ENCODE peak calls at places on chromosome 2, in nine cellular contexts. One of them, this sample, is unnamed.

GRCh38 chr2:146363731-146364130 is 1481.1 kb upstream of the ACVR2A start:
- DNase-seq in tibial artery: no peak
- DNase-seq in fibroblast of lung: no peak
- DNase-seq in right cardiac atrium: no peak
- DNase-seq in GM23248: peak; percentile 55
- DNase-seq in keratinocyte: no peak
- DNase-seq in colonic mucosa: no peak
- DNase-seq in heart right ventricle: no peak
- DNase-seq in CD4-positive, alpha-beta T cell: no peak
- DNase-seq in this sample: no peak

GRCh38 chr2:196249860-196250259 is 78.5 kb upstream of the STK17B start:
- DNase-seq in heart right ventricle: no peak
- DNase-seq in colonic mucosa: no peak
- DNase-seq in fibroblast of lung: peak; percentile 29
- DNase-seq in GM23248: peak; percentile 63
- DNase-seq in keratinocyte: no peak
- DNase-seq in tibial artery: no peak
- DNase-seq in CD4-positive, alpha-beta T cell: no peak
- DNase-seq in right cardiac atrium: no peak
- DNase-seq in this sample: no peak

GRCh38 chr2:10501521-10501961 is 53.4 kb upstream of the ODC1 start:
- DNase-seq in colonic mucosa: peak; percentile 11
- DNase-seq in fibroblast of lung: no peak
- DNase-seq in right cardiac atrium: no peak
- DNase-seq in GM23248: no peak
- DNase-seq in heart right ventricle: no peak
- DNase-seq in keratinocyte: no peak
- DNase-seq in tibial artery: peak; percentile 48
- DNase-seq in CD4-positive, alpha-beta T cell: no peak
- DNase-seq in this sample: no peak

GRCh38 chr2:120778244-120778643 is 42.6 kb downstream of the GLI2 start:
- DNase-seq in fibroblast of lung: peak; percentile 20
- DNase-seq in GM23248: peak; percentile 68
- DNase-seq in tibial artery: no peak
- DNase-seq in heart right ventricle: no peak
- DNase-seq in CD4-positive, alpha-beta T cell: no peak
- DNase-seq in keratinocyte: no peak
- DNase-seq in right cardiac atrium: no peak
- DNase-seq in colonic mucosa: no peak
- DNase-seq in this sample: no peak

GRCh38 chr2:231527091-231527395 is 3.2 kb downstream of the NMUR1 start:
- DNase-seq in right cardiac atrium: no peak
- DNase-seq in keratinocyte: no peak
- DNase-seq in fibroblast of lung: no peak
- DNase-seq in GM23248: no peak
- DNase-seq in CD4-positive, alpha-beta T cell: no peak
- DNase-seq in tibial artery: no peak
- DNase-seq in colonic mucosa: no peak
- DNase-seq in heart right ventricle: no peak
- DNase-seq in this sample: no peak

GRCh38 chr2:11411768-11412448 is 54.1 kb downstream of the E2F6 start:
- DNase-seq in CD4-positive, alpha-beta T cell: no peak
- DNase-seq in right cardiac atrium: peak; percentile 69
- DNase-seq in heart right ventricle: no peak
- DNase-seq in GM23248: peak; percentile 63
- DNase-seq in tibial artery: no peak
- DNase-seq in fibroblast of lung: peak; percentile 72
- DNase-seq in colonic mucosa: peak; percentile 77
- DNase-seq in keratinocyte: no peak
- DNase-seq in this sample: no peak

GRCh38 chr2:229313591-229313990 is 42.5 kb upstream of the PID1 start:
- DNase-seq in GM23248: peak; percentile 90
- DNase-seq in keratinocyte: no peak
- DNase-seq in colonic mucosa: no peak
- DNase-seq in right cardiac atrium: no peak
- DNase-seq in CD4-positive, alpha-beta T cell: no peak
- DNase-seq in heart right ventricle: no peak
- DNase-seq in tibial artery: no peak
- DNase-seq in fibroblast of lung: peak; percentile 79
- DNase-seq in this sample: no peak

GRCh38 chr2:45913539-45913938 is 262.1 kb downstream of the PRKCE start:
- DNase-seq in colonic mucosa: no peak
- DNase-seq in heart right ventricle: no peak
- DNase-seq in tibial artery: no peak
- DNase-seq in fibroblast of lung: no peak
- DNase-seq in right cardiac atrium: no peak
- DNase-seq in CD4-positive, alpha-beta T cell: no peak
- DNase-seq in keratinocyte: no peak
- DNase-seq in GM23248: no peak
- DNase-seq in this sample: no peak

GRCh38 chr2:46780801-46781445 is 134.7 kb downstream of the MCFD2 start:
- DNase-seq in tibial artery: peak; percentile 66
- DNase-seq in right cardiac atrium: peak; percentile 68
- DNase-seq in keratinocyte: no peak
- DNase-seq in fibroblast of lung: peak; percentile 82
- DNase-seq in CD4-positive, alpha-beta T cell: no peak
- DNase-seq in GM23248: peak; percentile 46
- DNase-seq in colonic mucosa: no peak
- DNase-seq in heart right ventricle: peak; percentile 50
- DNase-seq in this sample: no peak

GRCh38 chr2:157990173-157990572 is 111.5 kb upstream of the UPP2 start:
- DNase-seq in GM23248: no peak
- DNase-seq in keratinocyte: no peak
- DNase-seq in right cardiac atrium: no peak
- DNase-seq in colonic mucosa: no peak
- DNase-seq in fibroblast of lung: no peak
- DNase-seq in CD4-positive, alpha-beta T cell: no peak
- DNase-seq in tibial artery: no peak
- DNase-seq in heart right ventricle: no peak
- DNase-seq in this sample: no peak

GRCh38 chr2:174180165-174180724 is 68.1 kb downstream of the OLA1 start:
- DNase-seq in tibial artery: no peak
- DNase-seq in right cardiac atrium: no peak
- DNase-seq in CD4-positive, alpha-beta T cell: no peak
- DNase-seq in colonic mucosa: no peak
- DNase-seq in GM23248: peak; percentile 29
- DNase-seq in fibroblast of lung: no peak
- DNase-seq in heart right ventricle: no peak
- DNase-seq in keratinocyte: no peak
- DNase-seq in this sample: no peak

GRCh38 chr2:121030523-121030922 is 254.5 kb downstream of the TFCP2L1 start:
- DNase-seq in heart right ventricle: no peak
- DNase-seq in keratinocyte: no peak
- DNase-seq in CD4-positive, alpha-beta T cell: no peak
- DNase-seq in right cardiac atrium: no peak
- DNase-seq in GM23248: no peak
- DNase-seq in tibial artery: no peak
- DNase-seq in colonic mucosa: no peak
- DNase-seq in fibroblast of lung: no peak
- DNase-seq in this sample: no peak

GRCh38 chr2:197500503-197501179 is 462 bp downstream of the HSPE1 start:
- DNase-seq in right cardiac atrium: no peak
- DNase-seq in keratinocyte: no peak
- DNase-seq in colonic mucosa: no peak
- DNase-seq in fibroblast of lung: peak; percentile 24
- DNase-seq in GM23248: peak; percentile 43
- DNase-seq in tibial artery: no peak
- DNase-seq in heart right ventricle: no peak
- DNase-seq in CD4-positive, alpha-beta T cell: no peak
- DNase-seq in this sample: no peak

GRCh38 chr2:238267341-238267710 is 21.1 kb downstream of the PER2 start:
- DNase-seq in GM23248: peak; percentile 33
- DNase-seq in fibroblast of lung: no peak
- DNase-seq in tibial artery: no peak
- DNase-seq in right cardiac atrium: no peak
- DNase-seq in heart right ventricle: peak; percentile 0
- DNase-seq in CD4-positive, alpha-beta T cell: no peak
- DNase-seq in colonic mucosa: no peak
- DNase-seq in keratinocyte: peak; percentile 70
- DNase-seq in this sample: no peak

GRCh38 chr2:175167076-175167791 is 769 bp downstream of the ATF2 start:
- DNase-seq in right cardiac atrium: peak; percentile 71
- DNase-seq in fibroblast of lung: peak; percentile 34
- DNase-seq in heart right ventricle: peak; percentile 25
- DNase-seq in keratinocyte: no peak
- DNase-seq in GM23248: peak; percentile 75
- DNase-seq in tibial artery: peak; percentile 71
- DNase-seq in colonic mucosa: peak; percentile 61
- DNase-seq in CD4-positive, alpha-beta T cell: peak; percentile 20
- DNase-seq in this sample: no peak

GRCh38 chr2:165687376-165687775 is 106.7 kb downstream of the GALNT3 start:
- DNase-seq in keratinocyte: no peak
- DNase-seq in tibial artery: no peak
- DNase-seq in heart right ventricle: no peak
- DNase-seq in CD4-positive, alpha-beta T cell: no peak
- DNase-seq in colonic mucosa: no peak
- DNase-seq in fibroblast of lung: no peak
- DNase-seq in GM23248: no peak
- DNase-seq in right cardiac atrium: no peak
- DNase-seq in this sample: no peak

GRCh38 chr2:241636983-241637232 is at the start of gene THAP4:
- DNase-seq in keratinocyte: no peak
- DNase-seq in tibial artery: peak; percentile 79
- DNase-seq in right cardiac atrium: peak; percentile 90
- DNase-seq in colonic mucosa: peak; percentile 44
- DNase-seq in heart right ventricle: peak; percentile 75
- DNase-seq in GM23248: peak; percentile 89
- DNase-seq in CD4-positive, alpha-beta T cell: peak; percentile 61
- DNase-seq in fibroblast of lung: no peak
- DNase-seq in this sample: no peak

DNA sequence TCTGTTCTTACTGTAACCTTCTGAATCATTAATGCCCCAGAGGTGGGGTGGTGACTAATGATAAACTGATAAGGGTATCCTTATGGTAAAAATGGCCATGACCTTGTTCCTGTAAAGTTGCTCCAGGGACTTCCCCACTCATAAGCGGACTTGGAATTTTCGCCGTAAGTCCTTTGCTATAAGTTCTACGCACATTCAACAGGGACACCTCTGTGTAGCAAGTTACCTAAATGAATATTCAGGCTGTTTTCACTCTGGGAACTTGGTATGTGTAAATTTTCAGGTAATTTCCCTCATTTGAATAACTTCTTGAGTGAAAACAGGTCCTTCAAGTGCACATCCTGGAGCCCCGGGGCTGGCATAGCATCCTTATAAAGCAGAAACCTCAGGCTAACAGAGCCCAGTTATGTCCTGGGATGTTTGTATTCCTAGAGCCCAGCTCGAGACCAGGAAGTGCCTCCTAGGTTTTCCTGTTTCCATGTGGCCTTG is 9.4 kb upstream of the AGFG1 start:
- DNase-seq in heart right ventricle: no peak
- DNase-seq in right cardiac atrium: no peak
- DNase-seq in tibial artery: no peak
- DNase-seq in fibroblast of lung: no peak
- DNase-seq in keratinocyte: peak; percentile 21
- DNase-seq in colonic mucosa: no peak
- DNase-seq in CD4-positive, alpha-beta T cell: no peak
- DNase-seq in GM23248: no peak
- DNase-seq in this sample: no peak
- H3K27ac ChIP-seq in heart right ventricle: no peak overlapping the region
- H3K27ac ChIP-seq in right cardiac atrium: no peak overlapping the region
- H3K27ac ChIP-seq in tibial artery: no peak overlapping the region
- H3K27ac ChIP-seq in fibroblast of lung: no peak overlapping the region
- H3K27ac ChIP-seq in keratinocyte: no peak overlapping the region
- H3K27ac ChIP-seq in colonic mucosa: no peak overlapping the region
- H3K27ac ChIP-seq in CD4-positive, alpha-beta T cell: no peak overlapping the region
- H3K27ac ChIP-seq in GM23248: no peak overlapping the region
- H3K27ac ChIP-seq in this sample: no peak overlapping the region

DNA sequence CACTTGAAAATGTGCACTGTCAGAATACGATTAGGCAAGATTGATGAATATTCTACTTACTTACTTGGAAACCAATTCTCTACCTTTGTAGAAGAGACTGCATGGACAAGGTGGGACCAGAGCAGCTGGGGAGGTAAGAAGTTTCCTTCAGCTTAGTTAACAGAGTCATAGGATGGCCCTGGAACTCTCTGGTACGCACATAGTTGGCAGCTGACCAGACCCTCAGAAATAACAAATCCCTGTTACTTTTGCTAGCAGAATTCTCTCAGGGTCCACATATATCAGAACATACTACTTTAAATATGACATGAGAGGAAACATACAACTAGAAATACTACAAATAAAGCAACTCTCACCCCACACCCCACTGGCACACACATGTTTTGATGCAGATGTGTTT is 24.8 kb upstream of the STAT1 start:
- DNase-seq in right cardiac atrium: no peak
- DNase-seq in heart right ventricle: no peak
- DNase-seq in keratinocyte: no peak
- DNase-seq in GM23248: no peak
- DNase-seq in fibroblast of lung: no peak
- DNase-seq in colonic mucosa: no peak
- DNase-seq in tibial artery: no peak
- DNase-seq in CD4-positive, alpha-beta T cell: no peak
- DNase-seq in this sample: no peak
- H3K27ac ChIP-seq in right cardiac atrium: no peak overlapping the region
- H3K27ac ChIP-seq in heart right ventricle: no peak overlapping the region
- H3K27ac ChIP-seq in keratinocyte: no peak overlapping the region
- H3K27ac ChIP-seq in GM23248: peak overlapping the region; percentile 84
- H3K27ac ChIP-seq in fibroblast of lung: peak overlapping the region; percentile 63
- H3K27ac ChIP-seq in colonic mucosa: no peak overlapping the region
- H3K27ac ChIP-seq in tibial artery: no peak overlapping the region
- H3K27ac ChIP-seq in CD4-positive, alpha-beta T cell: no peak overlapping the region
- H3K27ac ChIP-seq in this sample: peak overlapping the region; percentile 52

GRCh38 chr2:224925066-224925821 is 117.0 kb downstream of the DOCK10 start:
- DNase-seq in colonic mucosa: no peak
- DNase-seq in right cardiac atrium: no peak
- DNase-seq in fibroblast of lung: no peak
- DNase-seq in keratinocyte: no peak
- DNase-seq in tibial artery: no peak
- DNase-seq in CD4-positive, alpha-beta T cell: no peak
- DNase-seq in GM23248: no peak
- DNase-seq in heart right ventricle: no peak
- DNase-seq in this sample: no peak
- H3K27ac ChIP-seq in colonic mucosa: no peak overlapping the region
- H3K27ac ChIP-seq in right cardiac atrium: no peak overlapping the region
- H3K27ac ChIP-seq in fibroblast of lung: peak overlapping the region; percentile 56
- H3K27ac ChIP-seq in keratinocyte: no peak overlapping the region
- H3K27ac ChIP-seq in tibial artery: peak overlapping the region; percentile 93
- H3K27ac ChIP-seq in CD4-positive, alpha-beta T cell: peak overlapping the region; percentile 74
- H3K27ac ChIP-seq in GM23248: peak overlapping the region; percentile 88
- H3K27ac ChIP-seq in heart right ventricle: no peak overlapping the region
- H3K27ac ChIP-seq in this sample: peak overlapping the region; percentile 38

DNA sequence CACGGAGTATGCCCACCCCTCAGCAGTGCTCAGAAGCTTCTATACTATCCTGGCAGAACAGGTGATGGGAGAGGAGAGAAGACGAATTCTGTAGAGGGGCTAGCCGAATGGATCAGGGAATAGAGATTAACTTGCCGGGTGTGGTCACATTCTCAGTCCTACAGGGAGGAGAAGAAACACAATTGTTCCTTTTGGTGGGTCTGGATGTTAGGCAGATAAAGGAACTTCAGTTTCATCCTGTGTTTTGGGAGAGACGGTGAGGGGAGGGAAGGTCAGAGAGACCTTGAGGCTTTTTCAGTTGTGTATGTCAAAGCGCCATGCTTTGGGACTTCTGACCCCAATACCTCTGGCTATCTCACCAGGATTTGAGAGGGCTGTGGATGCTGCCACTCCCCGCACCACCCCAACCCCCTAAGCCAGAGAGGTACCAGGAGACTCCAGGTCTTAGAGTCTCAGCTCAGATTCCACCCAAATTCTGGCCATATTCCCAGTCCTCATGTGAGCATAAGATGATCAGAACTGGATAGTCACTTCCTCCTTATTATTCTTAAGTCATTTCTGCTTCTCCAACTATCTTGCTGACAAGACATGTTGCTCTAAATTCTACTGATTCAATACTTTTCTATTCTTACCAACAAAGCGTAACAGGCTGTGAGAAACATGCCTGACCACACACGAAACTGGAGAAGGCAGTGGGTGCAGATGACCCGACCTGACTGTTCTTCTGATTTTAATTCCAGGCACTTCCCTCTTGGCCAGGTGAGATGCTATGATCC is 2.2 kb upstream of the TMEM37 start:
- DNase-seq in fibroblast of lung: peak; percentile 42
- DNase-seq in heart right ventricle: no peak
- DNase-seq in colonic mucosa: no peak
- DNase-seq in CD4-positive, alpha-beta T cell: no peak
- DNase-seq in keratinocyte: no peak
- DNase-seq in right cardiac atrium: no peak
- DNase-seq in GM23248: peak; percentile 39
- DNase-seq in tibial artery: peak; percentile 20
- DNase-seq in this sample: no peak
- H3K27ac ChIP-seq in fibroblast of lung: no peak overlapping the region
- H3K27ac ChIP-seq in heart right ventricle: no peak overlapping the region
- H3K27ac ChIP-seq in colonic mucosa: peak overlapping the region; percentile 25
- H3K27ac ChIP-seq in CD4-positive, alpha-beta T cell: no peak overlapping the region
- H3K27ac ChIP-seq in keratinocyte: no peak overlapping the region
- H3K27ac ChIP-seq in right cardiac atrium: no peak overlapping the region
- H3K27ac ChIP-seq in GM23248: no peak overlapping the region
- H3K27ac ChIP-seq in tibial artery: no peak overlapping the region
- H3K27ac ChIP-seq in this sample: no peak overlapping the region

This sample was measured in epithelial cell of prostate.